ENCODE peak calls at places on chromosomes 2 and 18, in five cellular contexts. M is transverse colon, O is suprapubic skin, R is hepatocyte, Y is PC-3. Z is an unnamed sample.

GRCh38 chr2:8685697-8686358 is 4.0 kb downstream of the ID2 start:
- DNase-seq in M (peak; percentile 81), O (peak; percentile 85), R (peak; percentile 88), Y (peak; percentile 78), Z (no peak)

GRCh38 chr2:229129738-229130371 is 141.2 kb downstream of the PID1 start:
- DNase-seq in Y (peak; percentile 18), R (peak; percentile 67), O (no peak), M (peak; percentile 74), Z (peak; percentile 39)

GRCh38 chr2:176173679-176174381 is 14.6 kb upstream of the HOXD1 start:
- DNase-seq in Y (no peak), O (no peak), M (no peak), R (no peak), Z (no peak)

GRCh38 chr2:65370387-65371093 is 61.9 kb downstream of the SPRED2 start:
- DNase-seq in Y (peak; percentile 25), M (no peak), R (no peak), O (no peak), Z (no peak)

GRCh38 chr18:35730738-35731370 is 149.3 kb downstream of the GALNT1 start:
- DNase-seq in Y (no peak), O (no peak), R (no peak), M (no peak), Z (no peak)

GRCh38 chr18:28999711-29000110 is 822.8 kb upstream of the CDH2 start:
- DNase-seq in Y (no peak), O (no peak), R (no peak), M (no peak), Z (no peak)

GRCh38 chr2:38092196-38092902 is 16.4 kb upstream of the CYP1B1 start:
- DNase-seq in M (no peak), R (peak; percentile 63), Y (no peak), O (no peak), Z (no peak)

GRCh38 chr2:118197011-118197695 is 108.9 kb downstream of the INSIG2 start:
- DNase-seq in O (no peak), M (no peak), R (peak; percentile 37), Y (peak; percentile 24), Z (no peak)

GRCh38 chr2:20103514-20103913 is 52.1 kb upstream of the LAPTM4A start:
- DNase-seq in O (no peak), R (no peak), M (no peak), Y (peak; percentile 59), Z (peak; percentile 71)

GRCh38 chr18:60327880-60328589 is 44.5 kb downstream of the MC4R start:
- DNase-seq in M (no peak), R (no peak), Y (no peak), O (no peak), Z (no peak)

GRCh38 chr2:134137182-134137595 is 116.7 kb upstream of the MGAT5 start:
- DNase-seq in Y (peak; percentile 11), M (no peak), O (no peak), R (no peak), Z (peak; percentile 95)

GRCh38 chr2:30349691-30350090 is 97.4 kb upstream of the LCLAT1 start:
- DNase-seq in O (no peak), R (peak; percentile 27), Y (no peak), M (no peak), Z (no peak)

GRCh38 chr2:240384711-240385450 is 50.6 kb upstream of the GPC1 start:
- DNase-seq in M (no peak), R (no peak), Y (no peak), O (no peak), Z (no peak)

GRCh38 chr2:207337234-207338219 is 171.8 kb upstream of the KLF7 start:
- DNase-seq in Y (peak; percentile 50), O (no peak), M (no peak), R (peak; percentile 36), Z (peak; percentile 100)

GRCh38 chr2:191352536-191352935 is 107.3 kb downstream of the MYO1B start:
- DNase-seq in R (no peak), O (no peak), Y (peak; percentile 65), M (no peak), Z (peak; percentile 42)

GRCh38 chr18:27942706-27943105 is 234.2 kb downstream of the CDH2 start:
- DNase-seq in R (no peak), M (no peak), O (no peak), Y (peak; percentile 24), Z (peak; percentile 23)

GRCh38 chr2:47089083-47089464 is 66.0 kb downstream of the STPG4 start:
- DNase-seq in Y (peak; percentile 76), M (no peak), R (peak; percentile 62), O (peak; percentile 40), Z (peak; percentile 52)

GRCh38 chr2:171342014-171342413 is 91.8 kb downstream of the METTL8 start:
- DNase-seq in M (no peak), R (no peak), O (no peak), Y (no peak), Z (no peak)

GRCh38 chr2:172927381-172928357 is 148.0 kb upstream of the MAP3K20 start:
- DNase-seq in M (no peak), O (no peak), R (peak; percentile 58), Y (no peak), Z (no peak)

GRCh38 chr2:169732583-169733358 is 861 bp upstream of the KLHL23 start:
- DNase-seq in O (no peak), R (no peak), M (no peak), Y (no peak), Z (no peak)

GRCh38 chr2:24102677-24103076 is 18.0 kb upstream of the TP53I3 start:
- DNase-seq in M (no peak), O (no peak), Y (no peak), R (no peak), Z (no peak)

GRCh38 chr2:138846216-138846821 is 66.1 kb upstream of the NXPH2 start:
- DNase-seq in R (peak; percentile 65), M (no peak), Y (peak; percentile 73), O (no peak), Z (peak; percentile 40)

GRCh38 chr2:85783796-85784195 is 30.0 kb downstream of the ATOH8 start:
- DNase-seq in R (no peak), Y (no peak), O (no peak), M (no peak), Z (no peak)

GRCh38 chr2:59301466-59302402 is 1060.6 kb upstream of the FANCL start:
- DNase-seq in O (no peak), Y (peak; percentile 79), R (peak; percentile 87), M (peak; percentile 21), Z (peak; percentile 80)
- TF ChIP-seq CTCF in O (peak; percentile 53), Y (peak; percentile 71), R (peak; percentile 62), M (peak; percentile 60), Z (peak; percentile 71)

GRCh38 chr2:15616429-15616828 is 24.8 kb downstream of the DDX1 start:
- DNase-seq in M (no peak), R (no peak), O (no peak), Y (no peak), Z (no peak)

GRCh38 chr2:15613736-15614429 is 22.2 kb downstream of the DDX1 start:
- DNase-seq in Y (no peak), M (no peak), O (no peak), R (no peak), Z (no peak)

GRCh38 chr2:15616850-15617777 is 25.4 kb downstream of the DDX1 start:
- DNase-seq in M (no peak), O (no peak), Y (no peak), R (no peak), Z (no peak)

GRCh38 chr2:15615310-15615920 is 23.7 kb downstream of the DDX1 start:
- DNase-seq in Y (no peak), R (no peak), O (no peak), M (no peak), Z (no peak)

GRCh38 chr2:15614545-15615309 is 23.1 kb downstream of the DDX1 start:
- DNase-seq in Y (no peak), M (no peak), R (no peak), O (no peak), Z (no peak)
- H3K36me3 ChIP-seq in Y (peaks cover 44% of the 10 kb centered on the region), M (no peaks in the 10 kb centered on the region), R (peaks cover 2% of the 10 kb centered on the region), O (peaks cover 48% of the 10 kb centered on the region), Z (peaks cover 11% of the 10 kb centered on the region)

GRCh38 chr2:203238711-203239526 is at the start of gene CYP20A1:
- DNase-seq in O (peak; percentile 96), M (peak; percentile 97), Y (peak; percentile 96), R (peak; percentile 98), Z (peak; percentile 87)

GRCh38 chr2:203238329-203238710 is 498 bp upstream of the CYP20A1 start:
- DNase-seq in O (peak; percentile 82), M (no peak), R (no peak), Y (no peak), Z (no peak)

GRCh38 chr2:203240491-203240890 is 1.7 kb downstream of the CYP20A1 start:
- DNase-seq in R (no peak), M (no peak), Y (no peak), O (no peak), Z (no peak)

GRCh38 chr2:203237501-203238238 is 1.1 kb upstream of the CYP20A1 start:
- DNase-seq in R (no peak), O (no peak), M (no peak), Y (no peak), Z (no peak)

DNA sequence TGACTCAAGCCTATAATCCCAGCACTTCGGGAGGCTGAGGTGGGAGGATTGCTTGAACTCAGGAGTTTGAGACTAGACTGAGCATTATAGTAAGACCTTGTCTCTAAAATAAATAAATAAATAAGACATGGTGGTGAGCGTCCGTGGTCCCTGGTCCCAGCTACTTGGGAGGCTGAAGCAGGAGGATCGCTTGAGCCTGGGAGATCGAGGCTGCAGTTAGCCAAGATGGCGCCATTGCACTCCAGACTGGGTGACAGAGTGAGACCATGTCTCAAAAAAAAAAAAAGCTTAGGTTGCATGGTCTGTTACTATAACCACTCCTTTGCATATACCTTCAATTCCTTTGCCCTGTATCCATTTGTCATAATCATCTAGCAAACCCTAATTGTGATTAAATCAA is 3.7 kb downstream of the CYP20A1 start:
- DNase-seq in Y (no peak), O (no peak), M (no peak), R (no peak), Z (no peak)
- H3K27me3 ChIP-seq in Y (no peaks in the 10 kb centered on the region), O (no peaks in the 10 kb centered on the region), M (no peaks in the 10 kb centered on the region), R (no peaks in the 10 kb centered on the region), Z (no peaks in the 10 kb centered on the region)

GRCh38 chr18:8107426-8107825 is 501.8 kb upstream of the RAB12 start:
- DNase-seq in O (no peak), M (no peak), R (no peak), Y (no peak), Z (no peak)
- TF ChIP-seq CTCF in O (no peak), M (no peak), R (no peak), Y (no peak), Z (no peak)

GRCh38 chr2:237388036-237388435 is 25.9 kb downstream of the COL6A3 start:
- DNase-seq in Y (no peak), R (no peak), O (no peak), M (no peak), Z (peak; percentile 33)

GRCh38 chr2:237383991-237384671 is 29.8 kb downstream of the COL6A3 start:
- DNase-seq in M (no peak), R (peak; percentile 19), O (no peak), Y (no peak), Z (no peak)

GRCh38 chr2:237380768-237381167 is 33.2 kb downstream of the COL6A3 start:
- DNase-seq in M (no peak), R (no peak), Y (no peak), O (no peak), Z (no peak)

GRCh38 chr2:237379636-237380035 is 34.3 kb downstream of the COL6A3 start:
- DNase-seq in O (no peak), R (no peak), Y (no peak), M (no peak), Z (no peak)

DNA sequence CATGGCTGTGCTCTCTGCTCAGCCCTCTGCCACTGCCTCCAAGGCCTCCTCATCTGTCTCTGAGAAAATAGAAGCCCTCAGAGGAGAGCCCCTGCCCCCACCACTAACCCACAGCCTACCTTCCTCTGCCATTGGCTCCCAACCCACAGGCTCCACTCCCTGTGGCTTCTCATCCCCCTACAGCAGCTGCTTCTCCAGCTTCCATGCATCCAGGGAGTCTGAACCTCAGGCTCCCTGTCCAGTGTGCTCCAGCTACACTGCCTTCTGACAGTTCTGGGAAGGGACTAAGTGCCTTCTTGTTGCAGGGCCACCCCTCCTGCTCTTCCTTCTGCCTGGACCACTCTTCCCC is 29.3 kb downstream of the COL6A3 start:
- DNase-seq in R (no peak), O (no peak), M (no peak), Y (no peak), Z (no peak)
- H3K36me3 ChIP-seq in R (no peaks in the 10 kb centered on the region), O (peaks cover 8% of the 10 kb centered on the region), M (no peaks in the 10 kb centered on the region), Y (no peaks in the 10 kb centered on the region), Z (no peaks in the 10 kb centered on the region)